ENCODE peak calls at places on chromosomes 4 and X, in four cellular contexts. U is nephron progenitor cell, Z is hepatocyte, F is pancreas. B is an unnamed sample.

GRCh38 chrX:23784487-23785301 is 1.7 kb downstream of the SAT1 start:
- DNase-seq in U (no peak), Z (peak), F (peak), B (no peak)

GRCh38 chr4:95637047-95637600 is 88.4 kb upstream of the UNC5C start:
- DNase-seq in U (peak), Z (peak), F (no peak), B (no peak)

GRCh38 chrX:16725067-16725466 is 5.7 kb downstream of the SYAP1 start:
- DNase-seq in U (no peak), Z (no peak), F (no peak), B (no peak)

GRCh38 chr4:67393699-67394281 is 151.5 kb downstream of the CENPC start:
- DNase-seq in U (peak), Z (peak), F (no peak), B (no peak)

GRCh38 chrX:73944582-73944947 is 359.4 kb upstream of the ZCCHC13 start:
- DNase-seq in U (no peak), Z (peak), F (no peak), B (no peak)

GRCh38 chr4:107255596-107255995 is 219.5 kb upstream of the DKK2 start:
- DNase-seq in U (no peak), Z (no peak), F (no peak), B (no peak)

GRCh38 chr4:116925900-116926457 is 159.4 kb downstream of the TRAM1L1 start:
- DNase-seq in U (peak), Z (peak), F (peak), B (no peak)

GRCh38 chrX:1481636-1482529 is 29.2 kb upstream of the ASMTL start:
- DNase-seq in U (peak), Z (peak), F (no peak), B (peak)

GRCh38 chr4:30903493-30903892 is 183.3 kb downstream of the PCDH7 start:
- DNase-seq in U (no peak), Z (no peak), F (no peak), B (no peak)

GRCh38 chr4:80362578-80363181 is 27.1 kb downstream of the CFAP299 start:
- DNase-seq in U (peak), Z (peak), F (peak), B (no peak)

GRCh38 chrX:69319376-69319775 is 154.1 kb upstream of the PJA1 start:
- DNase-seq in U (no peak), Z (no peak), F (no peak), B (no peak)

GRCh38 chr4:64361399-64361740 is 47.9 kb downstream of the TECRL start:
- DNase-seq in U (no peak), Z (no peak), F (no peak), B (no peak)

GRCh38 chrX:1487401-1487800 is 34.7 kb upstream of the ASMTL start:
- DNase-seq in U (no peak), Z (no peak), F (no peak), B (no peak)

GRCh38 chrX:142873214-142873613 is 152.5 kb upstream of the SPANXN4 start:
- DNase-seq in U (no peak), Z (no peak), F (no peak), B (no peak)

GRCh38 chr4:169621754-169622481 is 1.5 kb downstream of the CLCN3 start:
- DNase-seq in U (no peak), Z (peak), F (no peak), B (no peak)

GRCh38 chrX:65697173-65697572 is 29.7 kb downstream of the MSN start:
- DNase-seq in U (no peak), Z (no peak), F (no peak), B (no peak)

GRCh38 chr4:168636506-168637176 is 139.8 kb downstream of the PALLD start:
- DNase-seq in U (no peak), Z (no peak), F (no peak), B (no peak)

GRCh38 chr4:24930136-24930535 is 17.3 kb upstream of the CCDC149 start:
- DNase-seq in U (no peak), Z (no peak), F (no peak), B (no peak)

GRCh38 chrX:74534569-74535038 is 79.8 kb downstream of the RLIM start:
- DNase-seq in U (no peak), Z (no peak), F (no peak), B (no peak)

GRCh38 chrX:40153335-40154221 is 55.8 kb upstream of the BCOR start:
- DNase-seq in U (peak), Z (peak), F (peak), B (no peak)

GRCh38 chr4:158020734-158021346 is 152.0 kb downstream of the GASK1B start:
- DNase-seq in U (no peak), Z (peak), F (no peak), B (no peak)

GRCh38 chrX:79361192-79361870 is 5.8 kb downstream of the ITM2A start:
- DNase-seq in U (no peak), Z (no peak), F (no peak), B (no peak)

GRCh38 chr4:180203349-180203748 is 2039.9 kb upstream of the TENM3 start:
- DNase-seq in U (no peak), Z (no peak), F (no peak), B (no peak)

GRCh38 chr4:83255584-83255983 is 29.0 kb downstream of the COQ2 start:
- DNase-seq in U (no peak), Z (peak), F (no peak), B (no peak)

GRCh38 chrX:78708830-78709229 is 38.7 kb upstream of the LPAR4 start:
- DNase-seq in U (no peak), Z (no peak), F (no peak), B (no peak)

GRCh38 chrX:121733514-121733913 is 686.1 kb downstream of the GLUD2 start:
- DNase-seq in U (no peak), Z (no peak), F (no peak), B (no peak)

GRCh38 chr4:151690884-151691283 is 69.9 kb downstream of the GATB start:
- DNase-seq in U (no peak), Z (no peak), F (no peak), B (no peak)

GRCh38 chrX:136259543-136259942 is 8.3 kb upstream of the MAP7D3 start:
- DNase-seq in U (no peak), Z (no peak), F (no peak), B (no peak)

GRCh38 chr4:118941149-118941548 is 52.5 kb downstream of the SYNPO2 start:
- DNase-seq in U (no peak), Z (peak), F (no peak), B (no peak)

GRCh38 chr4:134510544-134510943 is 309.0 kb upstream of the PABPC4L start:
- DNase-seq in U (no peak), Z (no peak), F (no peak), B (no peak)

GRCh38 chrX:114717921-114718320 is 134.0 kb downstream of the HTR2C start:
- DNase-seq in U (peak), Z (peak), F (no peak), B (no peak)

GRCh38 chrX:16628954-16629595 is 20.9 kb upstream of the S100G start:
- DNase-seq in U (peak), Z (no peak), F (no peak), B (no peak)

GRCh38 chrX:103187953-103188475 is 26.9 kb upstream of the BEX4 start:
- DNase-seq in U (no peak), Z (no peak), F (no peak), B (no peak)

GRCh38 chr4:153112071-153112460 is 92.2 kb upstream of the TRIM2 start:
- DNase-seq in U (no peak), Z (no peak), F (no peak), B (no peak)

DNA sequence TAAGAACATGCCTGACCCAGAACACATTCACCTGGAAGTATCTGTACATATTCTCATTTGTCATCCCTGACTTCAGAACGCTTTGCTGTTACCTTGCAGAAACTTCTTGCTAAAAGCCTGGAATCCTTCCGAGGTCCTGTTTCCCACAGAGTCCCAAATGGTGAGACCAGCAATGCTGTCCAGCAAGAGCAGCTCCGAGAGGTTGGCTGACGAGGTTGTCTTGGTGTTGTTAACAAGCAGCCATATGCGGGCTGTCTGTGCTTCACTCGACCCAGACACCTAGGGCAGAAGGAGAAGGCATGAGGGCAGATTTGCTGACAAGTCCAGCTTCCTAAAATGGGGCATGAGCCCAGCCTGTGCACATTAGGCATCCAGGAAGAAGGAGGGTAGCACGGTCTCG is 19.3 kb downstream of the EVC2 start:
- DNase-seq in U (no peak), Z (no peak), F (no peak), B (no peak)
- TF ChIP-seq CTCF in U (no peak), Z (no peak), F (no peak), B (no peak)

GRCh38 chrX:55196688-55197087 is 23.5 kb upstream of the PAGE5 start:
- DNase-seq in U (no peak), Z (no peak), F (no peak), B (no peak)
- TF ChIP-seq CTCF in U (no peak), Z (no peak), F (no peak), B (no peak)

GRCh38 chr4:173257732-173258717 is 76.1 kb downstream of the HMGB2 start:
- DNase-seq in U (peak), Z (peak), F (no peak), B (no peak)
- TF ChIP-seq CTCF in U (peak), Z (peak), F (peak), B (peak)

DNA sequence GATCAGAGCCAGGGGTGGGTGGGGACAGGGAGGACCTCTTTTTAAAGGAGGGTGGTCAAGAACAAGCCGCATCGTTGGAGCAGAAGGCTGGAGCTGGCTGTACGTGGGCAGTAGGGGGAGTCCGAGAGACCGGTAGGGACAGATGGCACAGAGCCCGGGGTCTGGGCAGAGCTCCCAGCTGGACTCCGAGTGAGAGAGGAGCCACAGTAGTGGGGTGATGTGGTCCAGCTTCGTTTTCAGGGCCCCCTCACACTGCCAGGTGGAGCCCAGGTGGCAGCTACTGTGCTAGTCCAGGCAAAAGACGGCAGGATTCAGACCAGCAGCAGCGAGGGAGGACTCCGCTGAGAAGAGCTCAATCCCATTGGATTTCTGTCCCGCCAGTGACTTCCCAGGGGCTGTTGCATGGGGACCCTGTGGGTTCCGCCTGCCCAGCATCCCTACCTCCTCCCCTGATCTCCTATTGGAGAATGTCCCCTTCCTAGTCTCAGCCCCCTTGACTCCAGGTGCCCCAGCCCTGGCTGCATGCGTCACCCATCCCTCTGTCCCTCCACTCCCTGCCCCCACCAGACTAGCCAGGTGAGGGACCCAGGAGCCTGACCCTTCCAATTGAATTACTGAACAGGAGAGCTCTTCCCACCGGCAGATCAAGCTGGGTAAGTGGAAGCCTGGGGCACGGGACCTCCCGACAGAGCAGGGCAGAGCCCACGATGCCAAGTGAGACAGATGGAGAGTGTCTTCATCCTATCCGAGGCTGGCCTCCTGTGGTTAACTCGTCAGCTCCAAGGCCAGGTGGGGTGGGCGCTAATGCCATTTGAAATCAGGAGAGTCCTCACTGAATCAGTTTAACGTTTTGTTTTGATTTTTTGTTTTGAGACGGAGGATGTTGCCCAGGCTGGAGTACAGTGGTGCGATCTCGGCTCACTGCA is 2.9 kb downstream of the ARHGAP4 start:
- DNase-seq in U (no peak), Z (peak), F (peak), B (no peak)
- TF ChIP-seq CTCF in U (no peak), Z (no peak), F (peak), B (no peak)

DNA sequence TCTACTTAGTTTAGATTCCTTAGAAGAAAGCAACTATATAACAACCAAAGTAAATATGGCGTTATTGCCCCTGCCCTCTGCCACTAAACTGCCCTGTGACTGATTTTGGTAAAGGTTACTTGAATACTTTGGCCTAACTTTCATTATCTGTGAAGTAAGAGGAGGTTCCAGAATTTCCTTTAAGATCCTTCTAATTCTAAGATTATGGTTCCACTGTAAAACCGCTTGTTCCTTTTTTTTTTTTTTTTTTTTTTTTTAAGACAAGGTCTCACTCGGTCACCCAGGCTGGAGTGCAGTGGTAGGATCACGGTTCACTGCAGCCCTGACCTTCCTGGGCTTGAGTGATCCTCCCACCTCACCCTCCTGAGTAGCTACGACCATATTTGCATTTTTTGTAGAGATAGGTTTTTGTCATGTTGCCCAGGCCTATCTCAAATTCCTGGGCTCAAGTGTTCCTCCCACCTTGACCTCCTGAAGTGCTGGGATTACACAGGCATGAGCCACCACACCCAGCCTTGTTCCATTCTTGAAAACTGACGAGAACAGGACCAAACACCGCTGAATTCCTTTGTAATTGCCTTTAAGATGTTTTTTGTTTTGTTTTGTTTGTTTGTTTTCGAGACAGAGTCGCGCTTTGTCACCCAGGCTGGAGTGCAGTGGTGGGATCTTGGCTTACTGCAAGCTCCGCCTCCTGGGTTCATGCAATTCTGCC is 7.0 kb downstream of the PDS5A start:
- DNase-seq in U (peak), Z (no peak), F (no peak), B (peak)
- TF ChIP-seq CTCF in U (no peak), Z (no peak), F (no peak), B (no peak)

GRCh38 chr4:808860-809570 is 16.9 kb downstream of the CPLX1 start:
- DNase-seq in U (no peak), Z (no peak), F (peak), B (no peak)

GRCh38 chr4:818106-818921 is 7.6 kb downstream of the CPLX1 start:
- DNase-seq in U (no peak), Z (no peak), F (peak), B (no peak)

GRCh38 chr4:814312-814850 is 11.5 kb downstream of the CPLX1 start:
- DNase-seq in U (no peak), Z (no peak), F (peak), B (no peak)

GRCh38 chr4:815464-816146 is 10.3 kb downstream of the CPLX1 start:
- DNase-seq in U (no peak), Z (peak), F (no peak), B (no peak)

DNA sequence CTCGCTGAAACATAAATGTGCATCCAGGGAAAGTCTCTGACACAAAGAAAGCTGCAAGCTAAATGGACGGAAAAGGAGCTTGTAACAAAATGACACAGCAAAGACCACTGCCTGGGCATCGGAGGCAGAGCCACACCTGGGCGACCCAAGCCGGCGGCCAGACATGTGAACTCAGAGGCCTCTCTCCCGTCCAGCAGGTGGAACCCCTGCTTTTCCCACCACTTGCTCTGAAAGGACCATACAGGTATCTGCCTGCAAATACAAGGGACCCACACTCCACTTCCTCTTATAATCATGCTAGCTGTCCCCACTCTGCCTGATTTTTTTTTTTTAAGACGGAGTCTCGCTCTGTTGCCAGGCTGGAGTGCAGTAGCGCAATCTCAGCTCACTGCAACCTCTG is 12.0 kb downstream of the CPLX1 start:
- DNase-seq in U (no peak), Z (no peak), F (peak), B (no peak)
- TF ChIP-seq CTCF in U (no peak), Z (peak), F (no peak), B (no peak)

GRCh38 chr4:77157859-77158486 is 966 bp downstream of the CCNG2 start:
- DNase-seq in U (peak), Z (peak), F (peak), B (no peak)
- TF ChIP-seq CTCF in U (no peak), Z (no peak), F (no peak), B (peak)

GRCh38 chr4:173024203-173024602 is 144.4 kb upstream of the GALNT7 start:
- DNase-seq in U (no peak), Z (no peak), F (no peak), B (no peak)

DNA sequence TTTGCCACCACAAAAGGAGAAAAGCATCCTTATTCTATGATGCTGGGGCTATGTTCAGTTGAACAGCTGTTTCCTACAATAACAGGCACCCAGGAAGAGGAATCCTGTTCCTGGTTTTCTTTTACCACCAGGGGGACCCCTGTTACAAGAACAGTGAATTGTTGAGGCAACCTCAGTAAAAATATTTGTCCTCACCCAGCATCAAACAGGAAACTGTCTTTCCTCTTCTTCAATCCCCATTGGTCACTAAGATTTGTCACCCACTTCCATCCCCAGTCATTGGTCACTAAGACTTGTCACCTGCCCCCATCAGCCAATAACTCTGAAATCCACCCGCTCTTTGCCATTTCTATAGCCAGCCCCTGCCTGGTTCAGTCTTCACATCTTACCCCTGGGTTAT is 143.5 kb upstream of the GALNT7 start:
- DNase-seq in U (peak), Z (peak), F (no peak), B (peak)
- TF ChIP-seq CTCF in U (peak), Z (peak), F (peak), B (peak)